ENCODE peak calls at places on chromosome 19, in seven cellular contexts. One of them, this sample, is unnamed.

GRCh38 chr19:42420055-42420544 is 7.1 kb downstream of the LIPE start:
- DNase-seq in AG10803: peak; percentile 40
- DNase-seq in T-helper 2 cell: peak; percentile 71
- DNase-seq in H54: no peak
- DNase-seq in stimulated activated CD4-positive, alpha-beta T cell treated with anti-CD3 and anti-CD28 coated beads, Interleukin-15, amount 100 ng/mL, for 48 hours: peak; percentile 74
- DNase-seq in RWPE1: peak; percentile 71
- DNase-seq in hepatic stellate cell: peak; percentile 81
- DNase-seq in this sample: peak; percentile 73

GRCh38 chr19:18999896-19000620 is 33.3 kb downstream of the SUGP2 start:
- DNase-seq in AG10803: peak; percentile 11
- DNase-seq in T-helper 2 cell: no peak
- DNase-seq in H54: no peak
- DNase-seq in stimulated activated CD4-positive, alpha-beta T cell treated with anti-CD3 and anti-CD28 coated beads, Interleukin-15, amount 100 ng/mL, for 48 hours: no peak
- DNase-seq in RWPE1: no peak
- DNase-seq in hepatic stellate cell: peak; percentile 34
- DNase-seq in this sample: no peak

GRCh38 chr19:18417250-18418033 is 1.8 kb upstream of the SSBP4 start:
- DNase-seq in AG10803: peak; percentile 84
- DNase-seq in T-helper 2 cell: no peak
- DNase-seq in H54: peak; percentile 84
- DNase-seq in stimulated activated CD4-positive, alpha-beta T cell treated with anti-CD3 and anti-CD28 coated beads, Interleukin-15, amount 100 ng/mL, for 48 hours: no peak
- DNase-seq in RWPE1: no peak
- DNase-seq in hepatic stellate cell: peak; percentile 86
- DNase-seq in this sample: no peak

GRCh38 chr19:3607398-3608078 is 863 bp upstream of the TBXA2R start:
- DNase-seq in AG10803: peak; percentile 25
- DNase-seq in T-helper 2 cell: no peak
- DNase-seq in H54: peak; percentile 90
- DNase-seq in stimulated activated CD4-positive, alpha-beta T cell treated with anti-CD3 and anti-CD28 coated beads, Interleukin-15, amount 100 ng/mL, for 48 hours: no peak
- DNase-seq in RWPE1: no peak
- DNase-seq in hepatic stellate cell: peak; percentile 52
- DNase-seq in this sample: no peak

GRCh38 chr19:42048992-42049391 is 21.0 kb downstream of the GRIK5 start:
- DNase-seq in AG10803: no peak
- DNase-seq in T-helper 2 cell: no peak
- DNase-seq in H54: no peak
- DNase-seq in stimulated activated CD4-positive, alpha-beta T cell treated with anti-CD3 and anti-CD28 coated beads, Interleukin-15, amount 100 ng/mL, for 48 hours: no peak
- DNase-seq in RWPE1: peak; percentile 25
- DNase-seq in hepatic stellate cell: no peak
- DNase-seq in this sample: no peak

GRCh38 chr19:28446511-28446910 is 766.4 kb downstream of the UQCRFS1 start:
- DNase-seq in AG10803: no peak
- DNase-seq in T-helper 2 cell: no peak
- DNase-seq in H54: no peak
- DNase-seq in stimulated activated CD4-positive, alpha-beta T cell treated with anti-CD3 and anti-CD28 coated beads, Interleukin-15, amount 100 ng/mL, for 48 hours: no peak
- DNase-seq in RWPE1: no peak
- DNase-seq in hepatic stellate cell: no peak
- DNase-seq in this sample: no peak

GRCh38 chr19:30558793-30559192 is 186.6 kb downstream of the ZNF536 start:
- DNase-seq in AG10803: no peak
- DNase-seq in T-helper 2 cell: no peak
- DNase-seq in H54: no peak
- DNase-seq in stimulated activated CD4-positive, alpha-beta T cell treated with anti-CD3 and anti-CD28 coated beads, Interleukin-15, amount 100 ng/mL, for 48 hours: no peak
- DNase-seq in RWPE1: no peak
- DNase-seq in hepatic stellate cell: no peak
- DNase-seq in this sample: no peak

GRCh38 chr19:5942991-5943390 is 28.9 kb downstream of the CAPS start:
- DNase-seq in AG10803: no peak
- DNase-seq in T-helper 2 cell: no peak
- DNase-seq in H54: no peak
- DNase-seq in stimulated activated CD4-positive, alpha-beta T cell treated with anti-CD3 and anti-CD28 coated beads, Interleukin-15, amount 100 ng/mL, for 48 hours: no peak
- DNase-seq in RWPE1: no peak
- DNase-seq in hepatic stellate cell: no peak
- DNase-seq in this sample: no peak

GRCh38 chr19:52896431-52897148 is 845 bp downstream of the ZNF320 start:
- DNase-seq in AG10803: peak; percentile 3
- DNase-seq in T-helper 2 cell: no peak
- DNase-seq in H54: peak; percentile 48
- DNase-seq in stimulated activated CD4-positive, alpha-beta T cell treated with anti-CD3 and anti-CD28 coated beads, Interleukin-15, amount 100 ng/mL, for 48 hours: no peak
- DNase-seq in RWPE1: peak; percentile 33
- DNase-seq in hepatic stellate cell: peak; percentile 21
- DNase-seq in this sample: no peak

GRCh38 chr19:38786572-38787265 is 2.3 kb upstream of the LGALS7B start:
- DNase-seq in AG10803: no peak
- DNase-seq in T-helper 2 cell: no peak
- DNase-seq in H54: no peak
- DNase-seq in stimulated activated CD4-positive, alpha-beta T cell treated with anti-CD3 and anti-CD28 coated beads, Interleukin-15, amount 100 ng/mL, for 48 hours: no peak
- DNase-seq in RWPE1: peak; percentile 56
- DNase-seq in hepatic stellate cell: no peak
- DNase-seq in this sample: no peak